ENCODE peak calls at places on chromosome 22, in ten cellular contexts. V is pancreas; F is central memory CD4-positive, alpha-beta T cell; L is choroid plexus epithelial cell; I is GM03348; D is coronary artery; P is NCI-H2081; R is SW 1271; G is retina; Z is mesothelial cell of epicardium. A is an unnamed sample.

GRCh38 chr22:48186121-48186790 is 1423.8 kb downstream of the TBC1D22A start:
- DNase-seq in V (no peak), F (no peak), L (no peak), I (no peak), D (peak), P (no peak), R (no peak), G (no peak), Z (no peak), A (no peak)

GRCh38 chr22:36954251-36955014 is 41.0 kb downstream of the CSF2RB start:
- DNase-seq in V (no peak), F (no peak), L (no peak), I (peak), D (no peak), P (no peak), R (no peak), G (no peak), Z (no peak), A (no peak)

GRCh38 chr22:50737728-50738648 is at the start of gene ACR:
- DNase-seq in V (peak), F (no peak), L (no peak), I (no peak), D (no peak), P (no peak), R (no peak), G (no peak), Z (peak), A (no peak)

GRCh38 chr22:41917906-41918791 is 3.3 kb upstream of the SHISA8 start:
- DNase-seq in V (no peak), F (no peak), L (peak), I (no peak), D (no peak), P (peak), R (no peak), G (no peak), Z (no peak), A (no peak)

GRCh38 chr22:38758276-38758945 is 2.6 kb upstream of the SUN2 start:
- DNase-seq in V (no peak), F (peak), L (no peak), I (no peak), D (no peak), P (no peak), R (no peak), G (no peak), Z (no peak), A (peak)

GRCh38 chr22:40241200-40241763 is 63.6 kb downstream of the TNRC6B start:
- DNase-seq in V (no peak), F (peak), L (no peak), I (no peak), D (no peak), P (no peak), R (no peak), G (no peak), Z (no peak), A (no peak)

GRCh38 chr22:36237462-36238347 is 1.6 kb downstream of the APOL2 start:
- DNase-seq in V (no peak), F (no peak), L (peak), I (peak), D (peak), P (no peak), R (no peak), G (no peak), Z (no peak), A (no peak)

GRCh38 chr22:24068717-24069116 is 57.6 kb downstream of the CABIN1 start:
- DNase-seq in V (no peak), F (no peak), L (no peak), I (no peak), D (peak), P (no peak), R (no peak), G (no peak), Z (no peak), A (no peak)

GRCh38 chr22:32622004-32622761 is 147.6 kb downstream of the FBXO7 start:
- DNase-seq in V (no peak), F (no peak), L (peak), I (peak), D (no peak), P (no peak), R (no peak), G (peak), Z (peak), A (no peak)

GRCh38 chr22:19038728-19039447 is 83.3 kb downstream of the DGCR2 start:
- DNase-seq in V (no peak), F (no peak), L (no peak), I (no peak), D (no peak), P (no peak), R (no peak), G (no peak), Z (no peak), A (no peak)